ENCODE peak calls at places on chromosomes 11 and 22, in ten cellular contexts. R is lung, S is pancreas, M is uterus, W is cardiac muscle cell, E is aorta, J is gastrocnemius medialis, V is adrenal gland, L is GM23248, B is H1. T is an unnamed sample. For H3K27me3 and H3K4me1, the result is how much of the 10 kb centered on the place peaks cover.

GRCh38 chr11:67820079-67820478 is 145.7 kb upstream of the ALDH3B2 start:
- DNase-seq in J (no peak), M (no peak), L (no peak), E (no peak), R (no peak), V (no peak), B (no peak), W (no peak), S (no peak), T (no peak)

GRCh38 chr11:294795-295194 is 4.5 kb downstream of the IFITM5 start:
- DNase-seq in S (no peak), W (no peak), L (no peak), J (no peak), V (no peak), B (no peak), M (peak), R (no peak), E (peak), T (peak)

GRCh38 chr11:65786786-65787636 is at the start of gene OVOL1:
- DNase-seq in L (no peak), E (no peak), S (peak), B (no peak), W (no peak), V (no peak), R (peak), J (no peak), M (no peak), T (no peak)

GRCh38 chr22:46936378-46936916 is 174.0 kb downstream of the TBC1D22A start:
- DNase-seq in J (no peak), S (no peak), B (no peak), R (no peak), L (peak), W (no peak), E (no peak), M (no peak), V (no peak), T (no peak)

GRCh38 chr11:112810951-112811350 is 150.3 kb upstream of the NCAM1 start:
- DNase-seq in L (no peak), S (no peak), E (no peak), B (no peak), M (no peak), R (no peak), W (no peak), J (no peak), V (no peak), T (no peak)

GRCh38 chr11:83836883-83837654 is 550.9 kb upstream of the CCDC90B start:
- DNase-seq in J (no peak), S (peak), V (peak), L (peak), W (peak), R (peak), E (no peak), M (no peak), B (peak), T (no peak)

GRCh38 chr11:2693851-2694261 is 5.9 kb downstream of the KCNQ1OT1 start:
- DNase-seq in W (no peak), L (peak), M (peak), R (no peak), B (no peak), E (peak), J (no peak), V (no peak), S (no peak), T (no peak)

GRCh38 chr11:110130642-110131238 is 37.5 kb downstream of the ZC3H12C start:
- DNase-seq in V (no peak), W (peak), L (no peak), S (no peak), M (no peak), B (peak), E (no peak), J (no peak), R (no peak), T (no peak)

GRCh38 chr11:107196732-107197131 is 178.5 kb upstream of the GUCY1A2 start:
- DNase-seq in B (no peak), V (no peak), J (no peak), M (no peak), S (no peak), R (no peak), W (no peak), L (no peak), E (no peak), T (no peak)

GRCh38 chr22:29315286-29316195 is at the start of gene RASL10A:
- DNase-seq in S (no peak), V (no peak), L (peak), E (peak), J (no peak), W (no peak), M (no peak), R (no peak), B (no peak), T (peak)

GRCh38 chr22:37057796-37058510 is 6.4 kb downstream of the KCTD17 start:
- DNase-seq in E (no peak), J (no peak), R (no peak), W (no peak), M (no peak), S (no peak), V (no peak), B (no peak), L (no peak), T (peak)

GRCh38 chr11:27701262-27702105 is 1.2 kb upstream of the BDNF start:
- DNase-seq in E (no peak), S (no peak), W (peak), M (no peak), R (no peak), B (no peak), V (peak), J (no peak), L (peak), T (peak)

GRCh38 chr11:2750601-2751522 is 51.1 kb upstream of the KCNQ1OT1 start:
- DNase-seq in E (peak), W (no peak), L (no peak), M (no peak), R (no peak), B (no peak), J (no peak), V (no peak), S (no peak), T (no peak)

GRCh38 chr22:29994027-29994715 is 86.1 kb upstream of the HORMAD2 start:
- DNase-seq in B (no peak), V (no peak), E (no peak), J (no peak), S (no peak), R (no peak), W (peak), M (no peak), L (peak), T (no peak)

GRCh38 chr11:2576536-2576935 is 123.3 kb downstream of the KCNQ1OT1 start:
- DNase-seq in V (no peak), E (peak), R (no peak), S (peak), W (no peak), M (peak), J (peak), L (no peak), B (no peak), T (peak)

GRCh38 chr11:56911312-56911711 is 77.4 kb upstream of the OR5AK2 start:
- DNase-seq in E (no peak), M (no peak), B (no peak), R (no peak), S (no peak), L (no peak), J (no peak), W (peak), V (no peak), T (no peak)

GRCh38 chr22:49022816-49023160 is 804.9 kb downstream of the BRD1 start:
- DNase-seq in S (peak), E (peak), B (no peak), L (no peak), M (no peak), W (no peak), V (no peak), R (no peak), J (no peak), T (no peak)

GRCh38 chr11:79980916-79981315 is 540.1 kb upstream of the TENM4 start:
- DNase-seq in R (no peak), V (no peak), L (no peak), J (no peak), B (no peak), S (no peak), E (no peak), M (no peak), W (no peak), T (no peak)

GRCh38 chr11:115580927-115581680 is 76.9 kb upstream of the CADM1 start:
- DNase-seq in B (no peak), S (no peak), E (no peak), R (no peak), W (no peak), L (no peak), J (no peak), V (no peak), M (no peak), T (no peak)

GRCh38 chr11:95853138-95853537 is 62.8 kb downstream of the CEP57 start:
- DNase-seq in B (no peak), J (no peak), R (no peak), W (no peak), M (no peak), S (no peak), E (no peak), V (no peak), L (no peak), T (no peak)

GRCh38 chr11:92455221-92455790 is 230.7 kb downstream of the FAT3 start:
- DNase-seq in W (no peak), M (no peak), E (no peak), J (no peak), S (no peak), L (no peak), R (no peak), V (no peak), B (no peak), T (no peak)

GRCh38 chr11:103035216-103035615 is 56.7 kb downstream of the DCUN1D5 start:
- DNase-seq in B (no peak), S (no peak), L (no peak), J (no peak), E (no peak), R (no peak), M (no peak), V (no peak), W (no peak), T (no peak)

GRCh38 chr11:2175659-2176058 is 4.0 kb upstream of the TH start:
- DNase-seq in W (peak), M (no peak), V (no peak), E (no peak), J (no peak), R (no peak), S (no peak), L (peak), B (no peak), T (no peak)

GRCh38 chr22:45629469-45630089 is 42.1 kb upstream of the ATXN10 start:
- DNase-seq in B (no peak), J (no peak), L (no peak), M (no peak), S (no peak), E (no peak), W (no peak), R (no peak), V (no peak), T (no peak)

GRCh38 chr11:85976525-85976924 is 92.4 kb downstream of the PICALM start:
- DNase-seq in S (no peak), E (no peak), L (no peak), B (no peak), R (no peak), J (no peak), M (no peak), V (no peak), W (no peak), T (no peak)

GRCh38 chr22:37676691-37677627 is 1.5 kb downstream of the LGALS1 start:
- DNase-seq in V (peak), B (peak), E (peak), J (peak), S (peak), L (peak), R (peak), W (peak), M (peak), T (peak)

GRCh38 chr11:17767301-17767885 is 32.8 kb downstream of the KCNC1 start:
- DNase-seq in L (peak), E (no peak), S (no peak), J (no peak), W (no peak), R (no peak), M (no peak), V (no peak), B (no peak), T (no peak)

GRCh38 chr22:46770726-46771125 is 8.3 kb downstream of the TBC1D22A start:
- DNase-seq in E (peak), L (no peak), V (no peak), W (no peak), J (no peak), S (no peak), B (no peak), R (no peak), M (no peak), T (peak)

GRCh38 chr11:12045914-12046635 is 37.6 kb upstream of the DKK3 start:
- DNase-seq in W (no peak), L (peak), J (no peak), M (no peak), V (no peak), E (no peak), S (no peak), R (no peak), B (no peak), T (no peak)

GRCh38 chr11:13907678-13908077 is 54.8 kb upstream of the SPON1 start:
- DNase-seq in J (no peak), S (no peak), E (no peak), M (no peak), R (no peak), L (no peak), V (no peak), W (no peak), B (no peak), T (no peak)

GRCh38 chr11:45901646-45902045 is 5.4 kb downstream of the FREY1 start:
- DNase-seq in S (no peak), V (no peak), L (no peak), J (no peak), M (no peak), W (no peak), B (no peak), R (no peak), E (no peak), T (no peak)

GRCh38 chr11:2215561-2216399 is 44.2 kb upstream of the TH start:
- DNase-seq in S (no peak), B (no peak), M (peak), R (peak), L (no peak), V (no peak), J (no peak), E (peak), W (no peak), T (no peak)

GRCh38 chr22:38236786-38237185 is 35.0 kb downstream of the MAFF start:
- DNase-seq in B (no peak), S (no peak), L (no peak), W (no peak), J (no peak), E (no peak), M (no peak), V (no peak), R (no peak), T (no peak)

GRCh38 chr22:50621491-50621880 is 6.5 kb downstream of the ARSA start:
- DNase-seq in M (no peak), E (no peak), J (no peak), L (no peak), S (no peak), V (no peak), W (no peak), B (no peak), R (no peak), T (no peak)

GRCh38 chr11:45333506-45333971 is 47.4 kb upstream of the SYT13 start:
- DNase-seq in L (peak), E (no peak), V (no peak), W (peak), B (no peak), J (no peak), S (no peak), M (peak), R (peak), T (peak)

GRCh38 chr11:117583063-117583801 is 213.8 kb downstream of the DSCAML1 start:
- DNase-seq in W (peak), V (no peak), S (no peak), E (peak), B (no peak), L (peak), J (no peak), R (no peak), M (no peak), T (peak)
- H3K27me3 ChIP-seq in W (half or more), V (under half), S (under half), E (under half), B (under half), L (under half), J (under half), R (under half), M (under half), T (under half)

GRCh38 chr11:119028346-119029068 is 2.2 kb downstream of the SLC37A4 start:
- DNase-seq in V (no peak), R (no peak), M (no peak), J (no peak), S (no peak), E (no peak), B (no peak), L (no peak), W (no peak), T (no peak)
- H3K4me1 ChIP-seq in V (under half), R (under half), M (under half), J (half or more), S (under half), E (under half), B (under half), L (under half), W (under half), T (under half)

GRCh38 chr11:69040051-69040450 is 8.7 kb upstream of the TPCN2 start:
- DNase-seq in L (no peak), W (no peak), B (no peak), J (no peak), V (no peak), S (no peak), M (no peak), R (no peak), E (no peak), T (no peak)
- H3K4me3 ChIP-seq in L (no peak), W (no peak), B (no peak), J (no peak), V (no peak), S (no peak), M (no peak), R (no peak), E (no peak), T (no peak)

GRCh38 chr11:122294041-122294440 is 178.0 kb upstream of the BLID start:
- DNase-seq in R (no peak), S (no peak), L (no peak), W (no peak), J (no peak), M (no peak), E (no peak), V (no peak), B (no peak), T (no peak)

DNA sequence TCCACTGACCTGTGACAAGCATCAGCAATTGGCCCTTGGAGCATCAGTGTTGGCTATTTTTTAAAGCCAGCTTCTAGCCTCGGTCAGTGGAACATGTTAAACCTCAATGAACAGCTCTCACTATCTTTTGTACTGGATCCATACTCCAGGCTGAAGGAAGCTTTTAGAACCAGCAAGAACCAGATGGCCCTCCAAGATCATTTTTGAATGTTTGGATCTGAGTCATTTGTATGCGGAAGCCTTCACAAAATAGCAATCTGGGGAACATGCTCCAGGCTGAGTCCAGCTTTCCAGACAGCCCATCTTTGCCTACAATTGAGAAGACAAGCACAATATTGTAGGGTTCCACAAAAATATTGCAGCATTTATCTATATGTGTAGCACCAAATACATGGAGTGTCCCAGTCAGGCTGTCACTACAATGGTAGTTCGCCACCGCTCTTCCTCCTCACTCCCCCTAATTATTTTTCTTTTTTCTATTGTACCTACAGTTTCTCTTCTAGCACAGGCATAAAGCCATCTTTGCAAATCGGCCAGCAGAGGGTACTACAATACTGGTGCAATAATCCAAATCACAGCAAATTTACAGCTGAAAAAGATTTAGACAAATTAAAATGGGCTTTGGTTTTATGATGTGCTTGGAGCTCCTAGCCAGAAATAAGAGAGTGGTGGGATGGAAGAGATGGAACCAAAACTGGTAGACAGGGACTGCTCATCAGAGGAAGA is 177.4 kb upstream of the BLID start:
- DNase-seq in M (no peak), R (no peak), J (no peak), E (no peak), V (no peak), B (no peak), S (no peak), L (peak), W (peak), T (no peak)
- H3K27me3 ChIP-seq in M (under half), R (under half), J (under half), E (under half), V (under half), B (under half), S (under half), L (under half), W (under half), T (under half)

DNA sequence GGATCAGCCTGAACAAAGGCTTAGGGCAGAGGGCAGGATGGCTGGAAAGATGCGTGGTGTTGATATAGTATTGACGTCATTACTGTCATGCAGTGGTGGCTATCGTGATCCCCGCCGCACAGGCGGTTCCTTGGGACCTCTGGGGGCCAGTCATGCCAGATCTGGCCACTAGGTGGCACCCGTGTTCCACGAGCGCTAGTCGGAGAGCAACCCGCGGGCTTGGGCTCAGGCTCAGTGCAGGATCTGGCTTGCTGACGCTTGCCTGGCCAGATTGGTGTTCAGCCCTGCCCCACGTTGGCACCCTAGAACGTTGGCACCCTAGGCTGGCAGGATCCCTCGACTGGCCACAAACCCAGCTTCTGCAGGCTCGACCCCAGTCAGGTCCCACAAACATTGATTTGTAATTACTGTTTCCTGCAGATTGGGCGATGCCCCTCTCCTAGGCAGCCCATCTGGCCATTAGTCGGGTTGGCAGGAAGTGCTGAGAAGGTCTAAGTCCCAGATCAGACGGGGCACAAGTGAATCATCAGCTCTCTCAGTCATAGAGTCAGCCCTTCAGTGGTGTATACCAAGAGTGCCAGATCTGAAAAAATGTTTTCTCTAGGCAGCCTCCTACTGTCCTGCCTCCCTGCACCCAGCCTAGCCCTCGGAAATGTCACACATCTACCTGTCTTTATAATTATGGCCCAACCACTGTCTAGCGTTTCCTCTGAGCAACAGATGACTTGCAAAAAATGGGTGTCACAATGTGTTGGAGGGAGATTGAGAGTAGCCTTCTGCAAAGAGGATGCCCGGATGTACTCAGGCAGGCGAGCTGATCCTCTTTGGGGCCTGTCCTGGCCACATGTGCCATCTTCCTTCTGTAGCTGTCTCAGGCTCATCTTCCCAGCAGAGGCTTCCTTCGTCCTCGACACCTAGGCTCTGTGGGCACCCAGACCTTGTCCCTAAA is 315.3 kb downstream of the TMEM135 start:
- DNase-seq in M (peak), W (peak), L (peak), B (peak), S (peak), V (peak), J (peak), R (peak), E (peak), T (peak)
- H3K4me1 ChIP-seq in M (under half), W (under half), L (under half), B (under half), S (under half), V (under half), J (under half), R (under half), E (under half), T (under half)

GRCh38 chr11:34330653-34331052 is 27.2 kb downstream of the ABTB2 start:
- DNase-seq in V (no peak), J (no peak), B (no peak), M (no peak), W (no peak), S (no peak), L (no peak), R (no peak), E (no peak), T (no peak)
- H3K4me3 ChIP-seq in V (no peak), J (no peak), B (no peak), M (no peak), W (no peak), S (no peak), L (no peak), R (no peak), E (no peak), T (no peak)